ENCODE peak calls at places on chromosome X, in seven cellular contexts. Q is putamen, Z is head of caudate nucleus, P is NCI-H1105, E is occipital lobe, I is NCI-H510A, G is LHCN-M2. M is an unnamed sample.

GRCh38 chrX:13667940-13668339 is 15.0 kb downstream of the TCEANC start:
- DNase-seq in Q (no peak), Z (no peak), P (no peak), E (no peak), I (no peak), G (no peak), M (no peak)

GRCh38 chrX:20517565-20517964 is 250.9 kb upstream of the RPS6KA3 start:
- DNase-seq in Q (no peak), Z (no peak), P (no peak), E (no peak), I (no peak), G (no peak), M (no peak)

GRCh38 chrX:24231169-24231568 is 81.6 kb downstream of the ZFX start:
- DNase-seq in Q (no peak), Z (peak), P (no peak), E (peak), I (no peak), G (peak), M (no peak)

GRCh38 chrX:133045986-133046385 is 50.9 kb downstream of the USP26 start:
- DNase-seq in Q (no peak), Z (no peak), P (no peak), E (no peak), I (no peak), G (no peak), M (no peak)

GRCh38 chrX:118346258-118347094 is 570 bp downstream of the WDR44 start:
- DNase-seq in Q (peak), Z (peak), P (peak), E (peak), I (peak), G (peak), M (peak)

GRCh38 chrX:23338334-23338733 is 3.7 kb downstream of the PTCHD1 start:
- DNase-seq in Q (no peak), Z (no peak), P (no peak), E (no peak), I (no peak), G (no peak), M (no peak)

GRCh38 chrX:9847071-9847470 is 60.8 kb downstream of the SHROOM2 start:
- DNase-seq in Q (no peak), Z (no peak), P (no peak), E (no peak), I (no peak), G (peak), M (no peak)

GRCh38 chrX:69014200-69014599 is 151.1 kb downstream of the PJA1 start:
- DNase-seq in Q (no peak), Z (no peak), P (no peak), E (no peak), I (no peak), G (no peak), M (no peak)

GRCh38 chrX:69565247-69565815 is 50.6 kb upstream of the EDA start:
- DNase-seq in Q (no peak), Z (no peak), P (no peak), E (no peak), I (no peak), G (no peak), M (no peak)

GRCh38 chrX:25028726-25029125 is 13.0 kb upstream of the ARX start:
- DNase-seq in Q (no peak), Z (no peak), P (no peak), E (no peak), I (no peak), G (peak), M (no peak)

GRCh38 chrX:103149652-103150051 is 56.7 kb upstream of the NXF3 start:
- DNase-seq in Q (no peak), Z (no peak), P (no peak), E (no peak), I (no peak), G (no peak), M (no peak)

GRCh38 chrX:1802912-1803311 is 188.1 kb downstream of the ASMT start:
- DNase-seq in Q (no peak), Z (no peak), P (no peak), E (no peak), I (no peak), G (no peak), M (no peak)

GRCh38 chrX:86002076-86002896 is 45.1 kb downstream of the CHM start:
- DNase-seq in Q (no peak), Z (no peak), P (no peak), E (no peak), I (peak), G (peak), M (peak)

GRCh38 chrX:66680451-66680850 is 41.6 kb upstream of the EDA2R start:
- DNase-seq in Q (no peak), Z (no peak), P (no peak), E (no peak), I (no peak), G (peak), M (no peak)

GRCh38 chrX:68719904-68720614 is 72.6 kb downstream of the STARD8 start:
- DNase-seq in Q (no peak), Z (no peak), P (no peak), E (no peak), I (no peak), G (no peak), M (no peak)

M was measured in progenitor cell of endocrine pancreas.